ENCODE peak calls at places on chromosomes 16 and 17, in nine cellular contexts. G is heart left ventricle; K is GDM1; C is NCI-H446 treated with DMSO at 0.1 percent for 48 hours; X is stimulated activated CD8-positive, alpha-beta memory T cell treated with anti-CD3 and anti-CD28 coated beads, Interleukin-4, amount 100 ng/mL, for 1 hour; F is putamen; O is stimulated activated CD4-positive, alpha-beta T cell treated with anti-CD3 and anti-CD28 coated beads, Interleukin-1b, Interleukin-23, amount 100 ng/mL, for 24 hours; Z is stomach; E is EL. L is an unnamed sample.
A peak's percentile ranks its signal among the peaks of the same experiment; 100 is the strongest.

GRCh38 chr16:46884513-46885293 is 541 bp downstream of the GPT2 start:
- DNase-seq in G (no peak), K (no peak), C (no peak), X (no peak), F (peak; percentile 71), O (no peak), Z (no peak), E (no peak), L (no peak)

GRCh38 chr16:50247906-50248608 is 18.3 kb upstream of the ADCY7 start:
- DNase-seq in G (no peak), K (no peak), C (no peak), X (no peak), F (no peak), O (no peak), Z (no peak), E (no peak), L (no peak)

GRCh38 chr16:27402964-27403600 is 1.1 kb downstream of the IL21R start:
- DNase-seq in G (no peak), K (no peak), C (no peak), X (no peak), F (no peak), O (no peak), Z (no peak), E (no peak), L (no peak)

GRCh38 chr17:58316260-58316960 is 12.2 kb downstream of the TSPOAP1 start:
- DNase-seq in G (peak; percentile 9), K (no peak), C (no peak), X (no peak), F (no peak), O (no peak), Z (peak; percentile 19), E (no peak), L (no peak)

GRCh38 chr16:84058211-84058610 is 15.6 kb upstream of the SLC38A8 start:
- DNase-seq in G (peak; percentile 12), K (no peak), C (no peak), X (no peak), F (no peak), O (no peak), Z (no peak), E (no peak), L (no peak)

GRCh38 chr17:11880714-11881113 is 116.6 kb downstream of the ZNF18 start:
- DNase-seq in G (no peak), K (no peak), C (no peak), X (no peak), F (peak; percentile 50), O (no peak), Z (no peak), E (no peak), L (no peak)

GRCh38 chr16:83068686-83069085 is 441.9 kb downstream of the CDH13 start:
- DNase-seq in G (no peak), K (no peak), C (no peak), X (no peak), F (no peak), O (no peak), Z (no peak), E (peak; percentile 34), L (no peak)

GRCh38 chr16:84785843-84786538 is 33.8 kb upstream of the CRISPLD2 start:
- DNase-seq in G (peak; percentile 54), K (no peak), C (peak; percentile 38), X (no peak), F (no peak), O (no peak), Z (peak; percentile 91), E (peak; percentile 37), L (peak; percentile 19)

GRCh38 chr17:7137182-7137943 is 22.7 kb upstream of the ASGR2 start:
- DNase-seq in G (no peak), K (no peak), C (no peak), X (no peak), F (no peak), O (no peak), Z (no peak), E (no peak), L (no peak)

GRCh38 chr17:40491486-40491885 is 9.9 kb downstream of the TNS4 start:
- DNase-seq in G (no peak), K (no peak), C (no peak), X (no peak), F (no peak), O (no peak), Z (no peak), E (no peak), L (no peak)

GRCh38 chr17:48578616-48579560 is 738 bp upstream of the HOXB4 start:
- DNase-seq in G (no peak), K (no peak), C (no peak), X (no peak), F (no peak), O (no peak), Z (no peak), E (no peak), L (no peak)

GRCh38 chr17:16923904-16924700 is 47.8 kb downstream of the TNFRSF13B start:
- DNase-seq in G (peak; percentile 9), K (no peak), C (no peak), X (no peak), F (no peak), O (no peak), Z (peak; percentile 15), E (no peak), L (no peak)

GRCh38 chr16:3578610-3579551 is 1.7 kb upstream of the NLRC3 start:
- DNase-seq in G (no peak), K (peak; percentile 83), C (no peak), X (peak; percentile 40), F (no peak), O (no peak), Z (peak; percentile 45), E (peak; percentile 16), L (no peak)

GRCh38 chr17:42536372-42537155 is 523 bp downstream of the NAGLU start:
- DNase-seq in G (peak; percentile 85), K (peak; percentile 55), C (peak; percentile 26), X (no peak), F (peak; percentile 66), O (peak; percentile 56), Z (peak; percentile 90), E (peak; percentile 88), L (no peak)

GRCh38 chr17:59838196-59838911 is 54.4 kb downstream of the TUBD1 start:
- DNase-seq in G (peak; percentile 19), K (no peak), C (no peak), X (no peak), F (no peak), O (no peak), Z (no peak), E (no peak), L (no peak)

GRCh38 chr16:8686031-8686621 is 11.7 kb downstream of the ABAT start:
- DNase-seq in G (peak; percentile 40), K (no peak), C (no peak), X (no peak), F (no peak), O (no peak), Z (peak; percentile 40), E (no peak), L (no peak)

GRCh38 chr16:64238576-64238975 is 883.3 kb downstream of the CDH11 start:
- DNase-seq in G (no peak), K (no peak), C (no peak), X (no peak), F (no peak), O (no peak), Z (no peak), E (peak; percentile 64), L (no peak)

GRCh38 chr17:63511331-63511730 is 11.8 kb upstream of the KCNH6 start:
- DNase-seq in G (no peak), K (no peak), C (no peak), X (no peak), F (no peak), O (no peak), Z (no peak), E (no peak), L (no peak)

GRCh38 chr16:11076259-11077018 is 132.1 kb downstream of the CLEC16A start:
- DNase-seq in G (no peak), K (no peak), C (no peak), X (no peak), F (peak; percentile 32), O (no peak), Z (no peak), E (no peak), L (no peak)

GRCh38 chr17:78641666-78642065 is 64.5 kb upstream of the DNAH17 start:
- DNase-seq in G (no peak), K (no peak), C (no peak), X (no peak), F (no peak), O (no peak), Z (no peak), E (no peak), L (no peak)

GRCh38 chr16:72530434-72530833 is 358.5 kb upstream of the PMFBP1 start:
- DNase-seq in G (no peak), K (no peak), C (no peak), X (no peak), F (no peak), O (no peak), Z (no peak), E (peak; percentile 84), L (no peak)

GRCh38 chr16:35344012-35344762 is 1884.8 kb downstream of the TP53TG3F start:
- DNase-seq in G (no peak), K (no peak), C (no peak), X (no peak), F (no peak), O (no peak), Z (no peak), E (no peak), L (no peak)

GRCh38 chr17:72602517-72603345 is 481.9 kb downstream of the SOX9 start:
- DNase-seq in G (no peak), K (no peak), C (no peak), X (no peak), F (no peak), O (no peak), Z (peak; percentile 47), E (peak; percentile 68), L (no peak)